ENCODE peak calls at places on chromosomes 1 and 21, in eight cellular contexts. B is HepG2, J is uterus, U is left ventricle myocardium inferior, M is brain microvascular endothelial cell, S is fibroblast of pulmonary artery, P is neural progenitor cell, I is fibroblast of lung. G is an unnamed sample.

GRCh38 chr1:60903591-60903990 is 178.8 kb upstream of the NFIA start:
- DNase-seq in B (no peak), J (no peak), U (peak), M (no peak), S (peak), P (no peak), I (peak), G (no peak)

GRCh38 chr1:67682659-67683197 is 2.3 kb upstream of the GADD45A start:
- DNase-seq in B (peak), J (no peak), U (no peak), M (peak), S (peak), P (no peak), I (peak), G (no peak)

GRCh38 chr1:228070851-228071250 is 11.7 kb upstream of the ARF1 start:
- DNase-seq in B (no peak), J (no peak), U (no peak), M (no peak), S (no peak), P (no peak), I (no peak), G (no peak)

GRCh38 chr1:43421396-43421795 is 31.7 kb downstream of the SZT2 start:
- DNase-seq in B (no peak), J (no peak), U (no peak), M (no peak), S (no peak), P (no peak), I (no peak), G (no peak)

GRCh38 chr1:93874025-93874651 is 4.9 kb downstream of the DNTTIP2 start:
- DNase-seq in B (peak), J (no peak), U (no peak), M (peak), S (peak), P (peak), I (peak), G (no peak)

GRCh38 chr1:241600496-241600901 is 39.7 kb downstream of the CHML start:
- DNase-seq in B (no peak), J (no peak), U (no peak), M (no peak), S (no peak), P (no peak), I (no peak), G (peak)

GRCh38 chr1:41882496-41882895 is 36.2 kb downstream of the HIVEP3 start:
- DNase-seq in B (no peak), J (no peak), U (no peak), M (no peak), S (no peak), P (no peak), I (no peak), G (no peak)

GRCh38 chr21:38993561-38993960 is 187.8 kb downstream of the ETS2 start:
- DNase-seq in B (peak), J (peak), U (no peak), M (peak), S (peak), P (no peak), I (peak), G (no peak)

GRCh38 chr1:179926494-179927205 is 28.0 kb upstream of the CEP350 start:
- DNase-seq in B (no peak), J (no peak), U (no peak), M (peak), S (peak), P (no peak), I (peak), G (no peak)

GRCh38 chr21:35044770-35045538 is 4.1 kb downstream of the RUNX1 start:
- DNase-seq in B (no peak), J (no peak), U (no peak), M (no peak), S (no peak), P (no peak), I (no peak), G (no peak)

GRCh38 chr1:221708076-221708571 is 33.8 kb downstream of the DUSP10 start:
- DNase-seq in B (no peak), J (no peak), U (no peak), M (peak), S (peak), P (no peak), I (no peak), G (peak)

GRCh38 chr1:234527346-234527745 is 48.4 kb upstream of the TARBP1 start:
- DNase-seq in B (no peak), J (peak), U (no peak), M (no peak), S (no peak), P (no peak), I (no peak), G (no peak)

GRCh38 chr1:228978486-228979324 is 243.4 kb downstream of the RHOU start:
- DNase-seq in B (no peak), J (peak), U (peak), M (no peak), S (peak), P (no peak), I (peak), G (no peak)

GRCh38 chr1:105686026-105686425 is 1370.4 kb upstream of the PRMT6 start:
- DNase-seq in B (no peak), J (no peak), U (no peak), M (no peak), S (no peak), P (no peak), I (no peak), G (no peak)

GRCh38 chr1:15271196-15271595 is 24.2 kb downstream of the FHAD1 start:
- DNase-seq in B (no peak), J (no peak), U (no peak), M (no peak), S (no peak), P (no peak), I (no peak), G (no peak)

GRCh38 chr1:226990133-226990716 is 50.1 kb downstream of the COQ8A start:
- DNase-seq in B (peak), J (no peak), U (no peak), M (peak), S (peak), P (no peak), I (no peak), G (no peak)

DNA sequence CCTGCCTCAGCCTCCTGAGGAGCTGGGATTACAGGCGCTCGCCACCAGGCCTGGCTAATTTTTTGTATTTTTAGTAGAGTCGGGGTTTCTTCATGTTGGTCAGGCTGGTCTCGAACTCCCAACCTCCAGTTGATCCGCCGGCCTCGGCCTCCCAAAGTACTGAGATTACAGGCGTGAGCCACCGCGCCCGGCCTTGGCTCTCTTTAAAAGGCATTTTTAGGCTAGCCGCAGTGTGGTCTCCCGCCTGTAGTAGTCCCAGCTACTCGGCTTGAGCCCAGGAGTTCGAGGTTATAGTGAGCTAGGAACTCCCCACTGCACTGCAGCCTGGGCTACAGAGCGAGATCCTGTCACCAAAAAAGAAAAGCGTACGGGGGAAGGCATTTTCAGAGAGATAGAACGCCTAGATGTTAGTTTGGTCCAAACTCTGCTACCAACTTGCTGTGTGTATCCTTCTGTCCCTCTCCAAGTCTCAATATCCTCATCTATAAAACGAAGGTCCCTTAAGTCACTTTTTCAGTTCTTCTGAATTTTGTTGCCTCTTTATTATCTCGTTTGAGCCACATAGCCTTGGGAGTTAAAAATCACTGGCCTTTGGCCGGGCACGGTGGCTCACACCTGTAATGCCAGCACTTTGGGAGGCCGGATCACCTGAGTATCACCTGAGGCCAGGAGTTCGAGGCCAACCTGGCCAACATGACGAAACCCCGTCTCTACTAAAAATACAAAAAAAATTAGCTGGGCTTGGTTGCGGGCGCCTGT is 734 bp downstream of the MED18 start:
- DNase-seq in B (peak), J (peak), U (no peak), M (peak), S (peak), P (peak), I (peak), G (no peak)
- H3K4me3 ChIP-seq in B (peak), J (peak), U (peak), M (peak), S (peak), P (peak), I (peak), G (peak)

DNA sequence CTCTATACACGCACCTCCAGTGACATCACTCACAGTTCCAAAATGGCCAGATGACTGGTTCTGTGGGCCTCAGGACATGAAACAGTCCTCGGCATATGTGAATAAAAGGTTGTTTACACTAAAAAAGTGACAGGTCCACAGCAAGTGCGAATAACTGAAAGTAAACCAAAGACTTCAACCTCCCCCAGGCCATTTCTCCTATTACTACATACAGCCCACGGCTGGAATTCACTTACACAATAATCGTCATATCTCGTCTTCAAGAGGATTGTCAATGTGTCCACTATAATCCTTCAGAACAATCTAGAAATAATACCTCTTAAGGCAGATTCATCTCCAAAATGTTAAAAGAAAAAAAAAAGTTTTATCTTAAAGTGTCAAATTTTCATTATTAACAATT is 1.9 kb upstream of the PRDM15 start:
- DNase-seq in B (no peak), J (no peak), U (no peak), M (no peak), S (no peak), P (no peak), I (no peak), G (no peak)
- TF ChIP-seq CTCF in B (no peak), J (no peak), U (no peak), M (no peak), S (no peak), P (no peak), I (no peak), G (no peak)

DNA sequence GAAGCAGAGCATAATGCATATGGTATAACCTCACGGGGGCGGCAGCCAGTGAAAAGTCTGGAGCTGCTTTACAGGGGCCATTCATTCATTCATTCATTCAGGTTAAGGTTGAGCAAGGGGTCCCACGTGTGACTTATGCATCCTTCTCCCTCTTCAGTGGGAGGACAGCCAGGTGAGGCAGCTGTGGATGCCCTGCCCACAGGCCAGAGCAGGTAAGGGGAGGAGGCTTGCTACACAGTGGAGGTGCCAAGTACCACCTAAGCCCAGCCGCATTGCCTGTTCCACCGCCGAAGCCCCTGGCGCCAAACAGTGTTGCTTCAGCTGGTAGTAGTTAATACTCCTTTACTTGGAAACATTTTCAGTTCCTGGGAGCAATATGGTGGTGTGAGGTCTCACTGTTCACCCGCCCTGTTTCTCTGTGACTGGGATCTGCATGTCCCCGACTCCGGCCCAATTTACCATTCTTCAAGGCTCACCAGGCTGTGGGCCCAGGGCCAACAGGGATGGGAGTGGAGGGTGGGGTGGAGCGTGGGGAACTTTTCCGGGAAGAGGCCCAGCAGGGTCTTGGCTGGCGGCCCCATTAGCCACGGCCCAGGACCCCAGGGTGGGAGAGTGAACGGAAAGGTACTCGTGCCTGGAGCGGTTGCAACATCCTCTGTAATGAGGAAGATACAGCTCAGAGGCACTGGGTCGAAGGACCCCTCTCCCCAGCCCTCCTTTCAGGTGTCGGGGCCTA is 722 bp upstream of the PODN start:
- DNase-seq in B (no peak), J (peak), U (peak), M (no peak), S (peak), P (no peak), I (peak), G (no peak)
- H3K4me3 ChIP-seq in B (no peak), J (peak), U (peak), M (peak), S (peak), P (peak), I (peak), G (no peak)

DNA sequence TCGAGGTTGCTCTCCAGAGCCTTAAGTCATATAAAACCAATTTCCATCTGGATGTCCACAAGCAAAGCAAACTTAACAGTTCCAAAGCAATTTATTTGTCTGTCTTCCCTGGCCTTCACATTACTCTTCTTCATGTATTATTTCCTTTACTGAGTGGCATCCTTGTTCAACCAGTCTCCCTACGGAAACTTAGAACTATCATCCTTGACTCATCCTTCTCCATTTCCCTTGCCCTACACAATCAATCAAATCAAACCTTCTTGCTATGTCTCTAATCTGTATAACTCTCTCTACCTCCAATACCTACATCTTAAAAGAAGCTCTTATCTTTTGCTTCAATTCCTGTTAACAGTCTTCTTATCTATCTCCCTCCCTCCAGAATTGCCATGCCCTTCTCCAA is 25.4 kb downstream of the EGLN1 start:
- DNase-seq in B (no peak), J (no peak), U (no peak), M (no peak), S (no peak), P (no peak), I (no peak), G (no peak)
- TF ChIP-seq CTCF in B (no peak), J (no peak), U (no peak), M (no peak), S (no peak), P (no peak), I (no peak), G (no peak)

GRCh38 chr1:209648366-209648765 is 3.9 kb downstream of the LAMB3 start:
- DNase-seq in B (no peak), J (no peak), U (no peak), M (no peak), S (no peak), P (no peak), I (no peak), G (no peak)

GRCh38 chr1:209651148-209651547 is 1.1 kb downstream of the LAMB3 start:
- DNase-seq in B (no peak), J (no peak), U (peak), M (peak), S (peak), P (no peak), I (peak), G (no peak)

GRCh38 chr1:209650454-209650853 is 1.8 kb downstream of the LAMB3 start:
- DNase-seq in B (no peak), J (no peak), U (no peak), M (no peak), S (no peak), P (no peak), I (no peak), G (no peak)

GRCh38 chr1:209647212-209647611 is 5.0 kb downstream of the LAMB3 start:
- DNase-seq in B (no peak), J (no peak), U (no peak), M (no peak), S (no peak), P (no peak), I (no peak), G (no peak)

DNA sequence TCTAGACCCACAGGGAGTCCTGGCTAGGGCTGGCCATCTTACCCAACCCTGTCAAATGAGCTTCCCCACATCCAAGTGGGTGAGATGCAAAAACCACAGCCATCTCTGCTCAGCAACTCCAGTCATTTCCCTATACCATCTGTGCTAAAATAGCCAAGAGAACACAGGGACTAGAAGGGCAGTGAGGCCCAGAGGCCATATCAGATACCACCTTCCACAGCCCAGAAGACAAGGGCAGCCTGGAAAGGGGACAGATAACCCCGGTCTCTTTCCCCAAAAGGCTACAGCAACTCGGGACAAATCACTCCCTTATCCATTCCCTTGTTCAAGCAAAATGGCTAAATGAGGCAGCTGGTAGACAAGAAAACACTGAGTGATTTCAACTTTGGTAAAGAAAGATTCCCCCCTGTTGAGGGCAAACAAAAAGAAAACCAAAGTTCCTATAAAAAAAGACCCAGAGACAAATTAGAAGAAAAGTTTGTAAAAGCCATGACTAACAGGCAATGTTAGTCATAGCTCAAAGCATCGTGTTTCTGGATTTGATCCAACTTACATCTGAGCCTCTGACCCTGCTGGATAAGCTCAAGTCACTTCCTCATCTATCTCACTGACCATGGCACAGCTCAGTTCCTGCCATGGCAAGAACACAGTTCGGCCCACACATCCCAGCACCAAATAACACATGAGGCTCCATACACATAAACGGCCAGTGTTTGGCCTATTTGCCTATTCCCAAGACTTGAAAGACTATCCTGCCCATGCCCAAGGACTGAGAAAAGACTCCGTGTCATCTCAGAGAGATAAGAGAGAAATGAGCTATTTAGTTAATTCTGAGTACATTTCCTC is 3.1 kb downstream of the LAMB3 start:
- DNase-seq in B (peak), J (no peak), U (no peak), M (peak), S (peak), P (no peak), I (peak), G (no peak)
- H3K4me3 ChIP-seq in B (no peak), J (no peak), U (no peak), M (no peak), S (no peak), P (no peak), I (no peak), G (no peak)

GRCh38 chr1:31762726-31763670 is 1.1 kb downstream of the ADGRB2 start:
- DNase-seq in B (peak), J (peak), U (peak), M (no peak), S (peak), P (peak), I (peak), G (no peak)

GRCh38 chr1:31763671-31764306 is 351 bp downstream of the ADGRB2 start:
- DNase-seq in B (no peak), J (no peak), U (no peak), M (no peak), S (no peak), P (peak), I (no peak), G (no peak)

GRCh38 chr1:31764307-31765040 is at the start of gene ADGRB2:
- DNase-seq in B (no peak), J (no peak), U (no peak), M (no peak), S (no peak), P (peak), I (no peak), G (no peak)

GRCh38 chr1:31765516-31765915 is 1.4 kb upstream of the ADGRB2 start:
- DNase-seq in B (no peak), J (no peak), U (no peak), M (no peak), S (no peak), P (no peak), I (no peak), G (no peak)

GRCh38 chr1:31765041-31765467 is 914 bp upstream of the ADGRB2 start:
- DNase-seq in B (no peak), J (no peak), U (no peak), M (no peak), S (peak), P (peak), I (no peak), G (no peak)
- TF ChIP-seq CTCF in B (peak), J (peak), U (peak), M (peak), S (peak), P (peak), I (peak), G (peak)

GRCh38 chr21:33892853-33893252 is 22.8 kb downstream of the ATP5PO start:
- DNase-seq in B (peak), J (no peak), U (no peak), M (no peak), S (no peak), P (peak), I (no peak), G (no peak)

GRCh38 chr21:33895356-33895755 is 20.2 kb downstream of the ATP5PO start:
- DNase-seq in B (no peak), J (no peak), U (no peak), M (no peak), S (no peak), P (no peak), I (no peak), G (no peak)

GRCh38 chr21:33893917-33894316 is 21.7 kb downstream of the ATP5PO start:
- DNase-seq in B (no peak), J (no peak), U (no peak), M (no peak), S (no peak), P (peak), I (no peak), G (no peak)

GRCh38 chr21:33896691-33897090 is 18.9 kb downstream of the ATP5PO start:
- DNase-seq in B (no peak), J (no peak), U (no peak), M (no peak), S (no peak), P (no peak), I (no peak), G (no peak)

GRCh38 chr21:33894736-33895288 is 20.8 kb downstream of the ATP5PO start:
- DNase-seq in B (peak), J (peak), U (peak), M (peak), S (peak), P (peak), I (peak), G (no peak)
- H3K4me3 ChIP-seq in B (peak), J (peak), U (peak), M (peak), S (peak), P (peak), I (peak), G (no peak)